ENCODE peak calls at places on chromosomes 5 and 9, in ten cellular contexts. One of them, this sample, is unnamed.

GRCh38 chr9:126763130-126763764 is 41.6 kb upstream of the ZBTB43 start:
- DNase-seq in stimulated activated CD4-positive, alpha-beta T cell treated with anti-CD3 and anti-CD28 coated beads, Interleukin-4, amount 100 ng/mL, for 4 hours: no peak
- DNase-seq in glutamatergic neuron: no peak
- DNase-seq in PC-3: peak
- DNase-seq in omental fat pad: no peak
- DNase-seq in occipital lobe: no peak
- DNase-seq in cardiac fibroblast: peak
- DNase-seq in NCI-H1105 treated with DMSO at 0.1 percent for 48 hours: no peak
- DNase-seq in T-helper 2 cell: no peak
- DNase-seq in GM19239: no peak
- DNase-seq in this sample: no peak

GRCh38 chr9:21096172-21096900 is 18.6 kb upstream of the IFNB1 start:
- DNase-seq in stimulated activated CD4-positive, alpha-beta T cell treated with anti-CD3 and anti-CD28 coated beads, Interleukin-4, amount 100 ng/mL, for 4 hours: peak
- DNase-seq in glutamatergic neuron: no peak
- DNase-seq in PC-3: no peak
- DNase-seq in omental fat pad: no peak
- DNase-seq in occipital lobe: peak
- DNase-seq in cardiac fibroblast: peak
- DNase-seq in NCI-H1105 treated with DMSO at 0.1 percent for 48 hours: no peak
- DNase-seq in T-helper 2 cell: peak
- DNase-seq in GM19239: peak
- DNase-seq in this sample: peak

GRCh38 chr5:180472269-180472668 is 21.9 kb upstream of the CNOT6 start:
- DNase-seq in stimulated activated CD4-positive, alpha-beta T cell treated with anti-CD3 and anti-CD28 coated beads, Interleukin-4, amount 100 ng/mL, for 4 hours: no peak
- DNase-seq in glutamatergic neuron: no peak
- DNase-seq in PC-3: no peak
- DNase-seq in omental fat pad: no peak
- DNase-seq in occipital lobe: no peak
- DNase-seq in cardiac fibroblast: no peak
- DNase-seq in NCI-H1105 treated with DMSO at 0.1 percent for 48 hours: no peak
- DNase-seq in T-helper 2 cell: no peak
- DNase-seq in GM19239: no peak
- DNase-seq in this sample: no peak

GRCh38 chr5:20959347-20959746 is 971.3 kb upstream of the CDH18 start:
- DNase-seq in stimulated activated CD4-positive, alpha-beta T cell treated with anti-CD3 and anti-CD28 coated beads, Interleukin-4, amount 100 ng/mL, for 4 hours: no peak
- DNase-seq in glutamatergic neuron: no peak
- DNase-seq in PC-3: no peak
- DNase-seq in omental fat pad: no peak
- DNase-seq in occipital lobe: no peak
- DNase-seq in cardiac fibroblast: no peak
- DNase-seq in NCI-H1105 treated with DMSO at 0.1 percent for 48 hours: no peak
- DNase-seq in T-helper 2 cell: no peak
- DNase-seq in GM19239: no peak
- DNase-seq in this sample: no peak

GRCh38 chr9:130869250-130869649 is 27.4 kb downstream of the QRFP start:
- DNase-seq in stimulated activated CD4-positive, alpha-beta T cell treated with anti-CD3 and anti-CD28 coated beads, Interleukin-4, amount 100 ng/mL, for 4 hours: no peak
- DNase-seq in glutamatergic neuron: no peak
- DNase-seq in PC-3: no peak
- DNase-seq in omental fat pad: no peak
- DNase-seq in occipital lobe: no peak
- DNase-seq in cardiac fibroblast: peak
- DNase-seq in NCI-H1105 treated with DMSO at 0.1 percent for 48 hours: peak
- DNase-seq in T-helper 2 cell: no peak
- DNase-seq in GM19239: no peak
- DNase-seq in this sample: no peak

GRCh38 chr5:65076251-65076869 is 307.6 kb downstream of the CWC27 start:
- DNase-seq in stimulated activated CD4-positive, alpha-beta T cell treated with anti-CD3 and anti-CD28 coated beads, Interleukin-4, amount 100 ng/mL, for 4 hours: peak
- DNase-seq in glutamatergic neuron: no peak
- DNase-seq in PC-3: peak
- DNase-seq in omental fat pad: no peak
- DNase-seq in occipital lobe: no peak
- DNase-seq in cardiac fibroblast: peak
- DNase-seq in NCI-H1105 treated with DMSO at 0.1 percent for 48 hours: no peak
- DNase-seq in T-helper 2 cell: peak
- DNase-seq in GM19239: no peak
- DNase-seq in this sample: peak

GRCh38 chr5:131305906-131306305 is 42.1 kb downstream of the CDC42SE2 start:
- DNase-seq in stimulated activated CD4-positive, alpha-beta T cell treated with anti-CD3 and anti-CD28 coated beads, Interleukin-4, amount 100 ng/mL, for 4 hours: no peak
- DNase-seq in glutamatergic neuron: no peak
- DNase-seq in PC-3: no peak
- DNase-seq in omental fat pad: no peak
- DNase-seq in occipital lobe: no peak
- DNase-seq in cardiac fibroblast: peak
- DNase-seq in NCI-H1105 treated with DMSO at 0.1 percent for 48 hours: no peak
- DNase-seq in T-helper 2 cell: no peak
- DNase-seq in GM19239: no peak
- DNase-seq in this sample: no peak

GRCh38 chr5:154756203-154756870 is 1.2 kb downstream of the LARP1 start:
- DNase-seq in stimulated activated CD4-positive, alpha-beta T cell treated with anti-CD3 and anti-CD28 coated beads, Interleukin-4, amount 100 ng/mL, for 4 hours: peak
- DNase-seq in glutamatergic neuron: peak
- DNase-seq in PC-3: no peak
- DNase-seq in omental fat pad: no peak
- DNase-seq in occipital lobe: peak
- DNase-seq in cardiac fibroblast: peak
- DNase-seq in NCI-H1105 treated with DMSO at 0.1 percent for 48 hours: no peak
- DNase-seq in T-helper 2 cell: peak
- DNase-seq in GM19239: no peak
- DNase-seq in this sample: peak

GRCh38 chr5:16975950-16976624 is 40.0 kb upstream of the MYO10 start:
- DNase-seq in stimulated activated CD4-positive, alpha-beta T cell treated with anti-CD3 and anti-CD28 coated beads, Interleukin-4, amount 100 ng/mL, for 4 hours: no peak
- DNase-seq in glutamatergic neuron: no peak
- DNase-seq in PC-3: no peak
- DNase-seq in omental fat pad: no peak
- DNase-seq in occipital lobe: no peak
- DNase-seq in cardiac fibroblast: no peak
- DNase-seq in NCI-H1105 treated with DMSO at 0.1 percent for 48 hours: no peak
- DNase-seq in T-helper 2 cell: no peak
- DNase-seq in GM19239: peak
- DNase-seq in this sample: no peak

GRCh38 chr5:119309290-119309818 is 46.5 kb upstream of the TNFAIP8 start:
- DNase-seq in stimulated activated CD4-positive, alpha-beta T cell treated with anti-CD3 and anti-CD28 coated beads, Interleukin-4, amount 100 ng/mL, for 4 hours: no peak
- DNase-seq in glutamatergic neuron: no peak
- DNase-seq in PC-3: no peak
- DNase-seq in omental fat pad: no peak
- DNase-seq in occipital lobe: no peak
- DNase-seq in cardiac fibroblast: no peak
- DNase-seq in NCI-H1105 treated with DMSO at 0.1 percent for 48 hours: no peak
- DNase-seq in T-helper 2 cell: no peak
- DNase-seq in GM19239: no peak
- DNase-seq in this sample: no peak

GRCh38 chr9:133113928-133114351 is 7.1 kb downstream of the RALGDS start:
- DNase-seq in stimulated activated CD4-positive, alpha-beta T cell treated with anti-CD3 and anti-CD28 coated beads, Interleukin-4, amount 100 ng/mL, for 4 hours: no peak
- DNase-seq in glutamatergic neuron: peak
- DNase-seq in PC-3: no peak
- DNase-seq in omental fat pad: no peak
- DNase-seq in occipital lobe: no peak
- DNase-seq in cardiac fibroblast: no peak
- DNase-seq in NCI-H1105 treated with DMSO at 0.1 percent for 48 hours: no peak
- DNase-seq in T-helper 2 cell: no peak
- DNase-seq in GM19239: no peak
- DNase-seq in this sample: no peak

GRCh38 chr9:138075496-138075895 is 197.9 kb downstream of the CACNA1B start:
- DNase-seq in stimulated activated CD4-positive, alpha-beta T cell treated with anti-CD3 and anti-CD28 coated beads, Interleukin-4, amount 100 ng/mL, for 4 hours: no peak
- DNase-seq in glutamatergic neuron: no peak
- DNase-seq in PC-3: no peak
- DNase-seq in omental fat pad: no peak
- DNase-seq in occipital lobe: no peak
- DNase-seq in cardiac fibroblast: no peak
- DNase-seq in NCI-H1105 treated with DMSO at 0.1 percent for 48 hours: no peak
- DNase-seq in T-helper 2 cell: no peak
- DNase-seq in GM19239: no peak
- DNase-seq in this sample: no peak

GRCh38 chr5:131545856-131546255 is 89.2 kb downstream of the RAPGEF6 start:
- DNase-seq in stimulated activated CD4-positive, alpha-beta T cell treated with anti-CD3 and anti-CD28 coated beads, Interleukin-4, amount 100 ng/mL, for 4 hours: no peak
- DNase-seq in glutamatergic neuron: no peak
- DNase-seq in PC-3: peak
- DNase-seq in omental fat pad: no peak
- DNase-seq in occipital lobe: no peak
- DNase-seq in cardiac fibroblast: peak
- DNase-seq in NCI-H1105 treated with DMSO at 0.1 percent for 48 hours: no peak
- DNase-seq in T-helper 2 cell: no peak
- DNase-seq in GM19239: no peak
- DNase-seq in this sample: no peak

GRCh38 chr9:7174884-7175283 is 417.1 kb downstream of the KDM4C start:
- DNase-seq in stimulated activated CD4-positive, alpha-beta T cell treated with anti-CD3 and anti-CD28 coated beads, Interleukin-4, amount 100 ng/mL, for 4 hours: no peak
- DNase-seq in glutamatergic neuron: no peak
- DNase-seq in PC-3: peak
- DNase-seq in omental fat pad: no peak
- DNase-seq in occipital lobe: no peak
- DNase-seq in cardiac fibroblast: no peak
- DNase-seq in NCI-H1105 treated with DMSO at 0.1 percent for 48 hours: no peak
- DNase-seq in T-helper 2 cell: no peak
- DNase-seq in GM19239: no peak
- DNase-seq in this sample: no peak

GRCh38 chr9:134755221-134755907 is 113.8 kb downstream of the COL5A1 start:
- DNase-seq in stimulated activated CD4-positive, alpha-beta T cell treated with anti-CD3 and anti-CD28 coated beads, Interleukin-4, amount 100 ng/mL, for 4 hours: no peak
- DNase-seq in glutamatergic neuron: no peak
- DNase-seq in PC-3: no peak
- DNase-seq in omental fat pad: no peak
- DNase-seq in occipital lobe: no peak
- DNase-seq in cardiac fibroblast: no peak
- DNase-seq in NCI-H1105 treated with DMSO at 0.1 percent for 48 hours: no peak
- DNase-seq in T-helper 2 cell: no peak
- DNase-seq in GM19239: no peak
- DNase-seq in this sample: no peak

GRCh38 chr5:101103874-101104273 is 200.8 kb upstream of the ST8SIA4 start:
- DNase-seq in stimulated activated CD4-positive, alpha-beta T cell treated with anti-CD3 and anti-CD28 coated beads, Interleukin-4, amount 100 ng/mL, for 4 hours: no peak
- DNase-seq in glutamatergic neuron: no peak
- DNase-seq in PC-3: no peak
- DNase-seq in omental fat pad: no peak
- DNase-seq in occipital lobe: no peak
- DNase-seq in cardiac fibroblast: no peak
- DNase-seq in NCI-H1105 treated with DMSO at 0.1 percent for 48 hours: no peak
- DNase-seq in T-helper 2 cell: no peak
- DNase-seq in GM19239: no peak
- DNase-seq in this sample: no peak

GRCh38 chr5:109823597-109823996 is 133.9 kb downstream of the MAN2A1 start:
- DNase-seq in stimulated activated CD4-positive, alpha-beta T cell treated with anti-CD3 and anti-CD28 coated beads, Interleukin-4, amount 100 ng/mL, for 4 hours: no peak
- DNase-seq in glutamatergic neuron: no peak
- DNase-seq in PC-3: peak
- DNase-seq in omental fat pad: no peak
- DNase-seq in occipital lobe: no peak
- DNase-seq in cardiac fibroblast: peak
- DNase-seq in NCI-H1105 treated with DMSO at 0.1 percent for 48 hours: no peak
- DNase-seq in T-helper 2 cell: no peak
- DNase-seq in GM19239: no peak
- DNase-seq in this sample: peak

GRCh38 chr5:103102234-103102633 is 17.7 kb downstream of the GIN1 start:
- DNase-seq in stimulated activated CD4-positive, alpha-beta T cell treated with anti-CD3 and anti-CD28 coated beads, Interleukin-4, amount 100 ng/mL, for 4 hours: no peak
- DNase-seq in glutamatergic neuron: no peak
- DNase-seq in PC-3: no peak
- DNase-seq in omental fat pad: no peak
- DNase-seq in occipital lobe: no peak
- DNase-seq in cardiac fibroblast: no peak
- DNase-seq in NCI-H1105 treated with DMSO at 0.1 percent for 48 hours: no peak
- DNase-seq in T-helper 2 cell: no peak
- DNase-seq in GM19239: no peak
- DNase-seq in this sample: no peak

GRCh38 chr5:62167651-62168050 is 138.4 kb upstream of the KIF2A start:
- DNase-seq in stimulated activated CD4-positive, alpha-beta T cell treated with anti-CD3 and anti-CD28 coated beads, Interleukin-4, amount 100 ng/mL, for 4 hours: no peak
- DNase-seq in glutamatergic neuron: no peak
- DNase-seq in PC-3: no peak
- DNase-seq in omental fat pad: no peak
- DNase-seq in occipital lobe: no peak
- DNase-seq in cardiac fibroblast: no peak
- DNase-seq in NCI-H1105 treated with DMSO at 0.1 percent for 48 hours: peak
- DNase-seq in T-helper 2 cell: no peak
- DNase-seq in GM19239: no peak
- DNase-seq in this sample: no peak

GRCh38 chr9:89468271-89468960 is 29.5 kb downstream of the SEMA4D start:
- DNase-seq in stimulated activated CD4-positive, alpha-beta T cell treated with anti-CD3 and anti-CD28 coated beads, Interleukin-4, amount 100 ng/mL, for 4 hours: no peak
- DNase-seq in glutamatergic neuron: no peak
- DNase-seq in PC-3: no peak
- DNase-seq in omental fat pad: peak
- DNase-seq in occipital lobe: no peak
- DNase-seq in cardiac fibroblast: no peak
- DNase-seq in NCI-H1105 treated with DMSO at 0.1 percent for 48 hours: no peak
- DNase-seq in T-helper 2 cell: no peak
- DNase-seq in GM19239: no peak
- DNase-seq in this sample: no peak

GRCh38 chr5:2201832-2202231 is 319.1 kb upstream of the IRX4 start:
- DNase-seq in stimulated activated CD4-positive, alpha-beta T cell treated with anti-CD3 and anti-CD28 coated beads, Interleukin-4, amount 100 ng/mL, for 4 hours: no peak
- DNase-seq in glutamatergic neuron: no peak
- DNase-seq in PC-3: no peak
- DNase-seq in omental fat pad: no peak
- DNase-seq in occipital lobe: no peak
- DNase-seq in cardiac fibroblast: no peak
- DNase-seq in NCI-H1105 treated with DMSO at 0.1 percent for 48 hours: no peak
- DNase-seq in T-helper 2 cell: no peak
- DNase-seq in GM19239: no peak
- DNase-seq in this sample: no peak

GRCh38 chr9:5040730-5041389 is 55.8 kb downstream of the JAK2 start:
- DNase-seq in stimulated activated CD4-positive, alpha-beta T cell treated with anti-CD3 and anti-CD28 coated beads, Interleukin-4, amount 100 ng/mL, for 4 hours: no peak
- DNase-seq in glutamatergic neuron: no peak
- DNase-seq in PC-3: no peak
- DNase-seq in omental fat pad: no peak
- DNase-seq in occipital lobe: no peak
- DNase-seq in cardiac fibroblast: no peak
- DNase-seq in NCI-H1105 treated with DMSO at 0.1 percent for 48 hours: no peak
- DNase-seq in T-helper 2 cell: no peak
- DNase-seq in GM19239: no peak
- DNase-seq in this sample: no peak

GRCh38 chr5:65480306-65480865 is 1.3 kb downstream of the ADAMTS6 start:
- DNase-seq in stimulated activated CD4-positive, alpha-beta T cell treated with anti-CD3 and anti-CD28 coated beads, Interleukin-4, amount 100 ng/mL, for 4 hours: no peak
- DNase-seq in glutamatergic neuron: peak
- DNase-seq in PC-3: peak
- DNase-seq in omental fat pad: peak
- DNase-seq in occipital lobe: no peak
- DNase-seq in cardiac fibroblast: peak
- DNase-seq in NCI-H1105 treated with DMSO at 0.1 percent for 48 hours: peak
- DNase-seq in T-helper 2 cell: peak
- DNase-seq in GM19239: no peak
- DNase-seq in this sample: peak

GRCh38 chr9:127290666-127291065 is 26.1 kb downstream of the GARNL3 start:
- DNase-seq in stimulated activated CD4-positive, alpha-beta T cell treated with anti-CD3 and anti-CD28 coated beads, Interleukin-4, amount 100 ng/mL, for 4 hours: no peak
- DNase-seq in glutamatergic neuron: no peak
- DNase-seq in PC-3: no peak
- DNase-seq in omental fat pad: no peak
- DNase-seq in occipital lobe: no peak
- DNase-seq in cardiac fibroblast: no peak
- DNase-seq in NCI-H1105 treated with DMSO at 0.1 percent for 48 hours: no peak
- DNase-seq in T-helper 2 cell: no peak
- DNase-seq in GM19239: no peak
- DNase-seq in this sample: no peak

GRCh38 chr9:34664281-34665108 is 2.0 kb upstream of the CCL27 start:
- DNase-seq in stimulated activated CD4-positive, alpha-beta T cell treated with anti-CD3 and anti-CD28 coated beads, Interleukin-4, amount 100 ng/mL, for 4 hours: peak
- DNase-seq in glutamatergic neuron: peak
- DNase-seq in PC-3: peak
- DNase-seq in omental fat pad: peak
- DNase-seq in occipital lobe: peak
- DNase-seq in cardiac fibroblast: peak
- DNase-seq in NCI-H1105 treated with DMSO at 0.1 percent for 48 hours: no peak
- DNase-seq in T-helper 2 cell: peak
- DNase-seq in GM19239: peak
- DNase-seq in this sample: peak

GRCh38 chr5:4553968-4554367 is 586.2 kb upstream of the ADAMTS16 start:
- DNase-seq in stimulated activated CD4-positive, alpha-beta T cell treated with anti-CD3 and anti-CD28 coated beads, Interleukin-4, amount 100 ng/mL, for 4 hours: no peak
- DNase-seq in glutamatergic neuron: no peak
- DNase-seq in PC-3: no peak
- DNase-seq in omental fat pad: no peak
- DNase-seq in occipital lobe: no peak
- DNase-seq in cardiac fibroblast: no peak
- DNase-seq in NCI-H1105 treated with DMSO at 0.1 percent for 48 hours: peak
- DNase-seq in T-helper 2 cell: no peak
- DNase-seq in GM19239: no peak
- DNase-seq in this sample: no peak

GRCh38 chr5:80117446-80117845 is 82.3 kb downstream of the THBS4 start:
- DNase-seq in stimulated activated CD4-positive, alpha-beta T cell treated with anti-CD3 and anti-CD28 coated beads, Interleukin-4, amount 100 ng/mL, for 4 hours: no peak
- DNase-seq in glutamatergic neuron: no peak
- DNase-seq in PC-3: no peak
- DNase-seq in omental fat pad: no peak
- DNase-seq in occipital lobe: no peak
- DNase-seq in cardiac fibroblast: no peak
- DNase-seq in NCI-H1105 treated with DMSO at 0.1 percent for 48 hours: no peak
- DNase-seq in T-helper 2 cell: no peak
- DNase-seq in GM19239: no peak
- DNase-seq in this sample: no peak

GRCh38 chr5:169686137-169686536 is 49.1 kb downstream of the DOCK2 start:
- DNase-seq in stimulated activated CD4-positive, alpha-beta T cell treated with anti-CD3 and anti-CD28 coated beads, Interleukin-4, amount 100 ng/mL, for 4 hours: no peak
- DNase-seq in glutamatergic neuron: no peak
- DNase-seq in PC-3: no peak
- DNase-seq in omental fat pad: no peak
- DNase-seq in occipital lobe: no peak
- DNase-seq in cardiac fibroblast: no peak
- DNase-seq in NCI-H1105 treated with DMSO at 0.1 percent for 48 hours: no peak
- DNase-seq in T-helper 2 cell: no peak
- DNase-seq in GM19239: no peak
- DNase-seq in this sample: no peak

This sample was measured in AG08396.